ENCODE peak calls at places on chromosomes 6 and 20, in seven cellular contexts. One of them, this sample, is unnamed.
A peak's percentile ranks its signal among the peaks of the same experiment; 100 is the strongest.

GRCh38 chr20:37833172-37833915 is 69.6 kb upstream of the VSTM2L start:
- DNase-seq in T-helper 1 cell: no peak
- DNase-seq in RWPE1: no peak
- DNase-seq in NCI-H1436: no peak
- DNase-seq in NT2/D1: no peak
- DNase-seq in mesothelial cell of epicardium: no peak
- DNase-seq in HTR-8/SVneo: no peak
- DNase-seq in this sample: no peak

GRCh38 chr20:3238616-3239025 is 369 bp downstream of the SLC4A11 start:
- DNase-seq in mesothelial cell of epicardium: peak; percentile 48
- DNase-seq in HTR-8/SVneo: peak; percentile 71
- DNase-seq in NT2/D1: no peak
- DNase-seq in T-helper 1 cell: peak; percentile 38
- DNase-seq in NCI-H1436: no peak
- DNase-seq in RWPE1: peak; percentile 83
- DNase-seq in this sample: no peak

GRCh38 chr6:149128489-149129145 is 188.9 kb upstream of the TAB2 start:
- DNase-seq in RWPE1: no peak
- DNase-seq in NT2/D1: no peak
- DNase-seq in mesothelial cell of epicardium: no peak
- DNase-seq in T-helper 1 cell: no peak
- DNase-seq in HTR-8/SVneo: no peak
- DNase-seq in NCI-H1436: no peak
- DNase-seq in this sample: no peak

GRCh38 chr6:167097770-167098169 is 25.1 kb upstream of the CCR6 start:
- DNase-seq in mesothelial cell of epicardium: no peak
- DNase-seq in NT2/D1: no peak
- DNase-seq in RWPE1: no peak
- DNase-seq in NCI-H1436: no peak
- DNase-seq in HTR-8/SVneo: no peak
- DNase-seq in T-helper 1 cell: no peak
- DNase-seq in this sample: no peak

GRCh38 chr20:25039697-25040437 is 18.1 kb downstream of the ACSS1 start:
- DNase-seq in NT2/D1: no peak
- DNase-seq in mesothelial cell of epicardium: no peak
- DNase-seq in RWPE1: no peak
- DNase-seq in T-helper 1 cell: no peak
- DNase-seq in HTR-8/SVneo: no peak
- DNase-seq in NCI-H1436: no peak
- DNase-seq in this sample: no peak

GRCh38 chr6:128807577-128807976 is 75.4 kb upstream of the LAMA2 start:
- DNase-seq in RWPE1: peak; percentile 8
- DNase-seq in HTR-8/SVneo: peak; percentile 2
- DNase-seq in NCI-H1436: no peak
- DNase-seq in T-helper 1 cell: no peak
- DNase-seq in NT2/D1: no peak
- DNase-seq in mesothelial cell of epicardium: no peak
- DNase-seq in this sample: no peak

GRCh38 chr6:157235600-157236039 is 87.7 kb downstream of the TMEM242 start:
- DNase-seq in mesothelial cell of epicardium: peak; percentile 68
- DNase-seq in RWPE1: peak; percentile 20
- DNase-seq in HTR-8/SVneo: no peak
- DNase-seq in NT2/D1: peak; percentile 51
- DNase-seq in T-helper 1 cell: peak; percentile 44
- DNase-seq in NCI-H1436: no peak
- DNase-seq in this sample: no peak

GRCh38 chr20:18414140-18414539 is 52.7 kb downstream of the DZANK1 start:
- DNase-seq in NT2/D1: no peak
- DNase-seq in HTR-8/SVneo: no peak
- DNase-seq in T-helper 1 cell: no peak
- DNase-seq in mesothelial cell of epicardium: no peak
- DNase-seq in RWPE1: no peak
- DNase-seq in NCI-H1436: no peak
- DNase-seq in this sample: no peak

GRCh38 chr6:5151955-5152401 is 66.8 kb downstream of the PPP1R3G start:
- DNase-seq in mesothelial cell of epicardium: no peak
- DNase-seq in HTR-8/SVneo: peak; percentile 53
- DNase-seq in RWPE1: peak; percentile 62
- DNase-seq in T-helper 1 cell: no peak
- DNase-seq in NT2/D1: no peak
- DNase-seq in NCI-H1436: no peak
- DNase-seq in this sample: no peak

GRCh38 chr6:168703970-168704369 is 263.0 kb downstream of the SMOC2 start:
- DNase-seq in HTR-8/SVneo: no peak
- DNase-seq in NCI-H1436: no peak
- DNase-seq in mesothelial cell of epicardium: no peak
- DNase-seq in RWPE1: no peak
- DNase-seq in NT2/D1: no peak
- DNase-seq in T-helper 1 cell: no peak
- DNase-seq in this sample: no peak

GRCh38 chr20:44066645-44067606 is 120.1 kb downstream of the JPH2 start:
- DNase-seq in NT2/D1: no peak
- DNase-seq in mesothelial cell of epicardium: no peak
- DNase-seq in T-helper 1 cell: no peak
- DNase-seq in HTR-8/SVneo: no peak
- DNase-seq in RWPE1: no peak
- DNase-seq in NCI-H1436: no peak
- DNase-seq in this sample: no peak

GRCh38 chr20:24672181-24672880 is 202.9 kb downstream of the SYNDIG1 start:
- DNase-seq in NCI-H1436: no peak
- DNase-seq in HTR-8/SVneo: no peak
- DNase-seq in T-helper 1 cell: no peak
- DNase-seq in mesothelial cell of epicardium: no peak
- DNase-seq in NT2/D1: no peak
- DNase-seq in RWPE1: peak; percentile 21
- DNase-seq in this sample: no peak

GRCh38 chr20:9015984-9016324 is 52.9 kb upstream of the PLCB4 start:
- DNase-seq in mesothelial cell of epicardium: no peak
- DNase-seq in NCI-H1436: no peak
- DNase-seq in T-helper 1 cell: no peak
- DNase-seq in RWPE1: peak; percentile 16
- DNase-seq in HTR-8/SVneo: no peak
- DNase-seq in NT2/D1: no peak
- DNase-seq in this sample: no peak

GRCh38 chr20:16544949-16545348 is 28.3 kb downstream of the KIF16B start:
- DNase-seq in NT2/D1: no peak
- DNase-seq in mesothelial cell of epicardium: no peak
- DNase-seq in RWPE1: no peak
- DNase-seq in T-helper 1 cell: no peak
- DNase-seq in NCI-H1436: no peak
- DNase-seq in HTR-8/SVneo: no peak
- DNase-seq in this sample: no peak

GRCh38 chr6:112184996-112185395 is 69.4 kb downstream of the LAMA4 start:
- DNase-seq in RWPE1: no peak
- DNase-seq in NCI-H1436: no peak
- DNase-seq in HTR-8/SVneo: no peak
- DNase-seq in NT2/D1: no peak
- DNase-seq in mesothelial cell of epicardium: no peak
- DNase-seq in T-helper 1 cell: no peak
- DNase-seq in this sample: no peak